ENCODE peak calls at places on chromosome 14, in seven cellular contexts. One of them, this sample, is unnamed.

GRCh38 chr14:67228325-67228984 is 12.8 kb upstream of the PALS1 start:
- DNase-seq in GM13977: no peak
- DNase-seq in heart left ventricle: no peak
- DNase-seq in progenitor cell of endocrine pancreas: no peak
- DNase-seq in GM13976: no peak
- DNase-seq in GM12865: no peak
- DNase-seq in H9: no peak
- DNase-seq in this sample: no peak

GRCh38 chr14:43132441-43132840 is 1374.6 kb downstream of the FSCB start:
- DNase-seq in GM12865: no peak
- DNase-seq in progenitor cell of endocrine pancreas: no peak
- DNase-seq in H9: no peak
- DNase-seq in GM13977: no peak
- DNase-seq in heart left ventricle: no peak
- DNase-seq in GM13976: no peak
- DNase-seq in this sample: no peak

GRCh38 chr14:72738181-72738611 is 155.7 kb downstream of the DPF3 start:
- DNase-seq in GM12865: no peak
- DNase-seq in GM13977: no peak
- DNase-seq in GM13976: no peak
- DNase-seq in heart left ventricle: no peak
- DNase-seq in H9: peak
- DNase-seq in progenitor cell of endocrine pancreas: no peak
- DNase-seq in this sample: no peak

GRCh38 chr14:87443787-87444186 is 549.2 kb downstream of the GALC start:
- DNase-seq in GM13977: no peak
- DNase-seq in H9: no peak
- DNase-seq in heart left ventricle: no peak
- DNase-seq in progenitor cell of endocrine pancreas: no peak
- DNase-seq in GM13976: no peak
- DNase-seq in GM12865: no peak
- DNase-seq in this sample: no peak

GRCh38 chr14:55599250-55599879 is 19.4 kb downstream of the KTN1 start:
- DNase-seq in GM12865: no peak
- DNase-seq in heart left ventricle: peak
- DNase-seq in progenitor cell of endocrine pancreas: no peak
- DNase-seq in GM13977: no peak
- DNase-seq in GM13976: no peak
- DNase-seq in H9: no peak
- DNase-seq in this sample: no peak

GRCh38 chr14:95895720-95896119 is 19.1 kb downstream of the TUNAR start:
- DNase-seq in H9: peak
- DNase-seq in progenitor cell of endocrine pancreas: no peak
- DNase-seq in GM12865: peak
- DNase-seq in heart left ventricle: no peak
- DNase-seq in GM13976: peak
- DNase-seq in GM13977: peak
- DNase-seq in this sample: peak

GRCh38 chr14:61174395-61175386 is 106.4 kb downstream of the TMEM30B start:
- DNase-seq in progenitor cell of endocrine pancreas: no peak
- DNase-seq in GM12865: no peak
- DNase-seq in heart left ventricle: no peak
- DNase-seq in GM13976: no peak
- DNase-seq in H9: no peak
- DNase-seq in GM13977: no peak
- DNase-seq in this sample: no peak

GRCh38 chr14:25607095-25607657 is 557.2 kb upstream of the STXBP6 start:
- DNase-seq in heart left ventricle: no peak
- DNase-seq in H9: no peak
- DNase-seq in GM13977: no peak
- DNase-seq in progenitor cell of endocrine pancreas: no peak
- DNase-seq in GM12865: no peak
- DNase-seq in GM13976: no peak
- DNase-seq in this sample: no peak

GRCh38 chr14:104346608-104347007 is 208.2 kb downstream of the KIF26A start:
- DNase-seq in H9: peak
- DNase-seq in GM12865: no peak
- DNase-seq in GM13976: no peak
- DNase-seq in GM13977: no peak
- DNase-seq in heart left ventricle: no peak
- DNase-seq in progenitor cell of endocrine pancreas: no peak
- DNase-seq in this sample: no peak

GRCh38 chr14:50718949-50719348 is 50.8 kb upstream of the SAV1 start:
- DNase-seq in progenitor cell of endocrine pancreas: no peak
- DNase-seq in GM13976: no peak
- DNase-seq in H9: no peak
- DNase-seq in heart left ventricle: no peak
- DNase-seq in GM12865: no peak
- DNase-seq in GM13977: no peak
- DNase-seq in this sample: no peak

GRCh38 chr14:30610719-30611388 is 11.3 kb upstream of the SCFD1 start:
- DNase-seq in GM13977: no peak
- DNase-seq in GM12865: peak
- DNase-seq in GM13976: peak
- DNase-seq in H9: no peak
- DNase-seq in heart left ventricle: no peak
- DNase-seq in progenitor cell of endocrine pancreas: no peak
- DNase-seq in this sample: no peak

GRCh38 chr14:91919814-91920213 is 27.7 kb downstream of the FBLN5 start:
- DNase-seq in H9: no peak
- DNase-seq in GM13977: no peak
- DNase-seq in GM13976: no peak
- DNase-seq in heart left ventricle: peak
- DNase-seq in progenitor cell of endocrine pancreas: no peak
- DNase-seq in GM12865: no peak
- DNase-seq in this sample: no peak

GRCh38 chr14:69901113-69901951 is 22.1 kb downstream of the SMOC1 start:
- DNase-seq in GM12865: no peak
- DNase-seq in heart left ventricle: no peak
- DNase-seq in GM13976: no peak
- DNase-seq in GM13977: no peak
- DNase-seq in progenitor cell of endocrine pancreas: no peak
- DNase-seq in H9: no peak
- DNase-seq in this sample: no peak

GRCh38 chr14:68608235-68608962 is 184.5 kb downstream of the ZFP36L1 start:
- DNase-seq in progenitor cell of endocrine pancreas: no peak
- DNase-seq in GM13977: no peak
- DNase-seq in heart left ventricle: peak
- DNase-seq in GM13976: no peak
- DNase-seq in H9: no peak
- DNase-seq in GM12865: no peak
- DNase-seq in this sample: no peak

GRCh38 chr14:66017960-66018359 is 468.2 kb upstream of the CCDC196 start:
- DNase-seq in progenitor cell of endocrine pancreas: no peak
- DNase-seq in heart left ventricle: no peak
- DNase-seq in GM12865: no peak
- DNase-seq in GM13976: no peak
- DNase-seq in H9: no peak
- DNase-seq in GM13977: no peak
- DNase-seq in this sample: no peak

GRCh38 chr14:37974421-37974820 is 233.3 kb upstream of the SSTR1 start:
- DNase-seq in GM13976: no peak
- DNase-seq in H9: no peak
- DNase-seq in progenitor cell of endocrine pancreas: no peak
- DNase-seq in GM13977: no peak
- DNase-seq in GM12865: no peak
- DNase-seq in heart left ventricle: no peak
- DNase-seq in this sample: no peak

GRCh38 chr14:105470812-105471771 is 3.5 kb upstream of the CRIP2 start:
- DNase-seq in GM13977: no peak
- DNase-seq in progenitor cell of endocrine pancreas: no peak
- DNase-seq in GM13976: no peak
- DNase-seq in H9: peak
- DNase-seq in GM12865: no peak
- DNase-seq in heart left ventricle: peak
- DNase-seq in this sample: peak

GRCh38 chr14:96938946-96939345 is 141.8 kb downstream of the VRK1 start:
- DNase-seq in GM13977: no peak
- DNase-seq in GM12865: peak
- DNase-seq in heart left ventricle: no peak
- DNase-seq in progenitor cell of endocrine pancreas: no peak
- DNase-seq in H9: no peak
- DNase-seq in GM13976: peak
- DNase-seq in this sample: peak
- TF ChIP-seq CTCF in GM13977: peak
- TF ChIP-seq CTCF in GM12865: peak
- TF ChIP-seq CTCF in heart left ventricle: no peak
- TF ChIP-seq CTCF in progenitor cell of endocrine pancreas: peak
- TF ChIP-seq CTCF in H9: peak
- TF ChIP-seq CTCF in GM13976: peak
- TF ChIP-seq CTCF in this sample: peak

GRCh38 chr14:21913759-21914158 is 240.1 kb upstream of the OR4E1 start:
- DNase-seq in GM12865: peak
- DNase-seq in GM13977: peak
- DNase-seq in heart left ventricle: no peak
- DNase-seq in progenitor cell of endocrine pancreas: peak
- DNase-seq in H9: peak
- DNase-seq in GM13976: peak
- DNase-seq in this sample: peak
- TF ChIP-seq CTCF in GM12865: peak
- TF ChIP-seq CTCF in GM13977: peak
- TF ChIP-seq CTCF in heart left ventricle: peak
- TF ChIP-seq CTCF in progenitor cell of endocrine pancreas: peak
- TF ChIP-seq CTCF in H9: peak
- TF ChIP-seq CTCF in GM13976: peak
- TF ChIP-seq CTCF in this sample: peak

DNA sequence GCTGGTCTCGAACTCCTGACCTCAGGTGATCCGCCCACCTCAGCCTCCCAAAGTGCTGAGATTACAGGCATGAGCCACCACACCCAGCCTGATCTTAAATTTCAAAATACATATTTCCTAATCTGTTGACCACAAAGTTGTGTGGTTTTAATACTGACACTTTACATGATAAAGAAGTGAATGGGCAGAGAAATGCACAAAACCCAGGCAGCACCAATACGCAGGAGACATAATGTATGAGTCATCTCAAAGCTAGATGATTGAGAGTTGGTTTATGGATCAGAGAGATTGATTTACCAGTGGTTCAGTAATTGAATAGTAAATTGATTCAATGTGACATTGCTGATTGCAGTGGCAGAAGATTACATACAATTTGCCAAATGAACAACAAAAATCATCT is 19.2 kb upstream of the PPP2R5E start:
- DNase-seq in GM13976: no peak
- DNase-seq in GM12865: no peak
- DNase-seq in heart left ventricle: no peak
- DNase-seq in H9: no peak
- DNase-seq in progenitor cell of endocrine pancreas: no peak
- DNase-seq in GM13977: no peak
- DNase-seq in this sample: no peak
- TF ChIP-seq CTCF in GM13976: no peak
- TF ChIP-seq CTCF in GM12865: no peak
- TF ChIP-seq CTCF in heart left ventricle: no peak
- TF ChIP-seq CTCF in H9: no peak
- TF ChIP-seq CTCF in progenitor cell of endocrine pancreas: no peak
- TF ChIP-seq CTCF in GM13977: no peak
- TF ChIP-seq CTCF in this sample: no peak

DNA sequence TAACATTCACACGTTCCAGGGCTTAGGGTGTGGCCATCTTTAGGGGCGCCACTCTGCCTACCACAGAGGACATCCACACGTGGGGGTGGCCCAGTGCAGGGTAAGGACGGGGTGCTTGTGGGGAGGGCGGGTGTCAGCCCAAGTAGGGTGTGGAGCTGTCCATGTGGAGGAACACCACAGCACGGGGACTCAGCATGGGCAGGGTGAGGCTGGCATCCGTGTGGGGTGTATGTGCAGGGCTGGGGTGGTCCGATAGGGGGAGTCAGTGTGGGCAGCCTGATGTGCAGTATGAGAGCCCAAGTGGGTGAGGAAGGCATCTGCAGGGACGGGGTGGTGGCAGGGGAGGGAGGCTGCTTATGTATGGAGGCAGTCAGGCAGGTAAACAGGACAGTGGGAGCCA is 17.7 kb downstream of the PSMC1 start:
- DNase-seq in heart left ventricle: no peak
- DNase-seq in progenitor cell of endocrine pancreas: no peak
- DNase-seq in H9: peak
- DNase-seq in GM12865: no peak
- DNase-seq in GM13977: no peak
- DNase-seq in GM13976: no peak
- DNase-seq in this sample: no peak
- TF ChIP-seq CTCF in heart left ventricle: no peak
- TF ChIP-seq CTCF in progenitor cell of endocrine pancreas: no peak
- TF ChIP-seq CTCF in H9: peak
- TF ChIP-seq CTCF in GM12865: no peak
- TF ChIP-seq CTCF in GM13977: no peak
- TF ChIP-seq CTCF in GM13976: no peak
- TF ChIP-seq CTCF in this sample: no peak

GRCh38 chr14:52473557-52473956 is 78.7 kb downstream of the TXNDC16 start:
- DNase-seq in GM12865: peak
- DNase-seq in GM13977: peak
- DNase-seq in H9: no peak
- DNase-seq in progenitor cell of endocrine pancreas: no peak
- DNase-seq in heart left ventricle: no peak
- DNase-seq in GM13976: peak
- DNase-seq in this sample: no peak
- TF ChIP-seq CTCF in GM12865: no peak
- TF ChIP-seq CTCF in GM13977: peak
- TF ChIP-seq CTCF in H9: peak
- TF ChIP-seq CTCF in progenitor cell of endocrine pancreas: peak
- TF ChIP-seq CTCF in heart left ventricle: peak
- TF ChIP-seq CTCF in GM13976: no peak
- TF ChIP-seq CTCF in this sample: peak

This sample was measured in nephron progenitor cell.